ENCODE peak calls at places on chromosome 15, in seven cellular contexts. One of them, this sample, is unnamed.

GRCh38 chr15:81085898-81086297 is 48.2 kb upstream of the CFAP161 start:
- DNase-seq in heart left ventricle: no peak
- DNase-seq in OCI-LY7: no peak
- DNase-seq in IMR-90: no peak
- DNase-seq in naive thymus-derived CD4-positive, alpha-beta T cell: no peak
- DNase-seq in right atrium auricular region: no peak
- DNase-seq in pancreas: no peak
- DNase-seq in this sample: no peak

GRCh38 chr15:31216210-31216911 is 110.3 kb upstream of the KLF13 start:
- DNase-seq in IMR-90: no peak
- DNase-seq in naive thymus-derived CD4-positive, alpha-beta T cell: no peak
- DNase-seq in pancreas: peak; percentile 75
- DNase-seq in OCI-LY7: peak; percentile 83
- DNase-seq in right atrium auricular region: peak; percentile 94
- DNase-seq in heart left ventricle: peak; percentile 88
- DNase-seq in this sample: peak; percentile 95

GRCh38 chr15:40826123-40827075 is 2.1 kb downstream of the PPP1R14D start:
- DNase-seq in IMR-90: no peak
- DNase-seq in pancreas: no peak
- DNase-seq in heart left ventricle: no peak
- DNase-seq in right atrium auricular region: no peak
- DNase-seq in naive thymus-derived CD4-positive, alpha-beta T cell: no peak
- DNase-seq in OCI-LY7: no peak
- DNase-seq in this sample: no peak

GRCh38 chr15:90211440-90212168 is 10.5 kb downstream of the SEMA4B start:
- DNase-seq in heart left ventricle: no peak
- DNase-seq in right atrium auricular region: no peak
- DNase-seq in IMR-90: peak; percentile 67
- DNase-seq in naive thymus-derived CD4-positive, alpha-beta T cell: no peak
- DNase-seq in OCI-LY7: no peak
- DNase-seq in pancreas: peak; percentile 66
- DNase-seq in this sample: no peak

GRCh38 chr15:101607102-101607501 is 45.1 kb downstream of the TM2D3 start:
- DNase-seq in naive thymus-derived CD4-positive, alpha-beta T cell: no peak
- DNase-seq in OCI-LY7: no peak
- DNase-seq in right atrium auricular region: no peak
- DNase-seq in heart left ventricle: no peak
- DNase-seq in pancreas: no peak
- DNase-seq in IMR-90: no peak
- DNase-seq in this sample: no peak

GRCh38 chr15:90402230-90402629 is 14.2 kb downstream of the IQGAP1 start:
- DNase-seq in heart left ventricle: peak; percentile 19
- DNase-seq in naive thymus-derived CD4-positive, alpha-beta T cell: no peak
- DNase-seq in right atrium auricular region: peak; percentile 86
- DNase-seq in IMR-90: peak; percentile 85
- DNase-seq in pancreas: no peak
- DNase-seq in OCI-LY7: no peak
- DNase-seq in this sample: no peak

GRCh38 chr15:89664951-89665350 is 9.7 kb upstream of the KIF7 start:
- DNase-seq in pancreas: no peak
- DNase-seq in IMR-90: no peak
- DNase-seq in right atrium auricular region: no peak
- DNase-seq in OCI-LY7: no peak
- DNase-seq in naive thymus-derived CD4-positive, alpha-beta T cell: no peak
- DNase-seq in heart left ventricle: no peak
- DNase-seq in this sample: no peak

GRCh38 chr15:68725736-68726135 is 95.0 kb downstream of the ANP32A start:
- DNase-seq in right atrium auricular region: peak; percentile 83
- DNase-seq in heart left ventricle: peak; percentile 67
- DNase-seq in naive thymus-derived CD4-positive, alpha-beta T cell: no peak
- DNase-seq in OCI-LY7: no peak
- DNase-seq in IMR-90: peak; percentile 53
- DNase-seq in pancreas: no peak
- DNase-seq in this sample: no peak

GRCh38 chr15:82178061-82178460 is 84.5 kb downstream of the EFL1 start:
- DNase-seq in naive thymus-derived CD4-positive, alpha-beta T cell: no peak
- DNase-seq in IMR-90: peak; percentile 83
- DNase-seq in right atrium auricular region: no peak
- DNase-seq in heart left ventricle: no peak
- DNase-seq in pancreas: no peak
- DNase-seq in OCI-LY7: no peak
- DNase-seq in this sample: no peak

GRCh38 chr15:101167791-101168462 is 83.9 kb downstream of the CHSY1 start:
- DNase-seq in naive thymus-derived CD4-positive, alpha-beta T cell: peak; percentile 7
- DNase-seq in pancreas: no peak
- DNase-seq in OCI-LY7: no peak
- DNase-seq in right atrium auricular region: peak; percentile 79
- DNase-seq in heart left ventricle: peak; percentile 83
- DNase-seq in IMR-90: peak; percentile 97
- DNase-seq in this sample: peak; percentile 26

GRCh38 chr15:48202068-48202467 is 4.0 kb upstream of the SLC12A1 start:
- DNase-seq in heart left ventricle: no peak
- DNase-seq in pancreas: no peak
- DNase-seq in right atrium auricular region: no peak
- DNase-seq in IMR-90: no peak
- DNase-seq in naive thymus-derived CD4-positive, alpha-beta T cell: no peak
- DNase-seq in OCI-LY7: no peak
- DNase-seq in this sample: no peak

GRCh38 chr15:90955911-90956310 is 1.2 kb downstream of the RCCD1 start:
- DNase-seq in naive thymus-derived CD4-positive, alpha-beta T cell: no peak
- DNase-seq in right atrium auricular region: no peak
- DNase-seq in OCI-LY7: peak; percentile 52
- DNase-seq in pancreas: no peak
- DNase-seq in IMR-90: no peak
- DNase-seq in heart left ventricle: no peak
- DNase-seq in this sample: peak; percentile 58

GRCh38 chr15:74889882-74890768 is at the start of gene MPI:
- DNase-seq in OCI-LY7: peak; percentile 87
- DNase-seq in pancreas: peak; percentile 91
- DNase-seq in naive thymus-derived CD4-positive, alpha-beta T cell: peak; percentile 78
- DNase-seq in IMR-90: peak; percentile 68
- DNase-seq in heart left ventricle: peak; percentile 86
- DNase-seq in right atrium auricular region: peak; percentile 89
- DNase-seq in this sample: peak; percentile 87

GRCh38 chr15:39852237-39852636 is 67.8 kb downstream of the GPR176 start:
- DNase-seq in naive thymus-derived CD4-positive, alpha-beta T cell: no peak
- DNase-seq in IMR-90: peak; percentile 74
- DNase-seq in right atrium auricular region: no peak
- DNase-seq in pancreas: no peak
- DNase-seq in OCI-LY7: no peak
- DNase-seq in heart left ventricle: no peak
- DNase-seq in this sample: no peak

GRCh38 chr15:33152502-33153109 is 41.9 kb downstream of the FMN1 start:
- DNase-seq in pancreas: no peak
- DNase-seq in naive thymus-derived CD4-positive, alpha-beta T cell: no peak
- DNase-seq in right atrium auricular region: no peak
- DNase-seq in OCI-LY7: no peak
- DNase-seq in heart left ventricle: no peak
- DNase-seq in IMR-90: peak; percentile 11
- DNase-seq in this sample: no peak

GRCh38 chr15:46676233-46677206 is 1040.8 kb upstream of the SEMA6D start:
- DNase-seq in heart left ventricle: no peak
- DNase-seq in right atrium auricular region: no peak
- DNase-seq in OCI-LY7: no peak
- DNase-seq in naive thymus-derived CD4-positive, alpha-beta T cell: no peak
- DNase-seq in IMR-90: no peak
- DNase-seq in pancreas: no peak
- DNase-seq in this sample: no peak

GRCh38 chr15:83065431-83065830 is 1.6 kb downstream of the BTBD1 start:
- DNase-seq in pancreas: no peak
- DNase-seq in OCI-LY7: peak; percentile 14
- DNase-seq in naive thymus-derived CD4-positive, alpha-beta T cell: no peak
- DNase-seq in right atrium auricular region: no peak
- DNase-seq in heart left ventricle: no peak
- DNase-seq in IMR-90: no peak
- DNase-seq in this sample: no peak

GRCh38 chr15:65857718-65858402 is 11.4 kb upstream of the RAB11A start:
- DNase-seq in naive thymus-derived CD4-positive, alpha-beta T cell: no peak
- DNase-seq in right atrium auricular region: no peak
- DNase-seq in heart left ventricle: no peak
- DNase-seq in OCI-LY7: no peak
- DNase-seq in pancreas: no peak
- DNase-seq in IMR-90: no peak
- DNase-seq in this sample: peak; percentile 45

GRCh38 chr15:88647362-88648105 is 8.7 kb downstream of the ISG20 start:
- DNase-seq in right atrium auricular region: peak; percentile 32
- DNase-seq in heart left ventricle: no peak
- DNase-seq in IMR-90: no peak
- DNase-seq in naive thymus-derived CD4-positive, alpha-beta T cell: no peak
- DNase-seq in pancreas: peak; percentile 78
- DNase-seq in OCI-LY7: peak; percentile 86
- DNase-seq in this sample: peak; percentile 9

GRCh38 chr15:77584201-77584600 is 48.5 kb downstream of the LINGO1 start:
- DNase-seq in naive thymus-derived CD4-positive, alpha-beta T cell: no peak
- DNase-seq in heart left ventricle: no peak
- DNase-seq in OCI-LY7: peak; percentile 17
- DNase-seq in IMR-90: no peak
- DNase-seq in pancreas: no peak
- DNase-seq in right atrium auricular region: no peak
- DNase-seq in this sample: no peak

GRCh38 chr15:78061963-78062427 is 15.5 kb downstream of the TBC1D2B start:
- DNase-seq in right atrium auricular region: no peak
- DNase-seq in OCI-LY7: peak; percentile 45
- DNase-seq in naive thymus-derived CD4-positive, alpha-beta T cell: no peak
- DNase-seq in IMR-90: peak; percentile 53
- DNase-seq in pancreas: no peak
- DNase-seq in heart left ventricle: no peak
- DNase-seq in this sample: peak; percentile 80

GRCh38 chr15:79066391-79067090 is 24.0 kb downstream of the RASGRF1 start:
- DNase-seq in IMR-90: no peak
- DNase-seq in pancreas: no peak
- DNase-seq in OCI-LY7: no peak
- DNase-seq in right atrium auricular region: no peak
- DNase-seq in naive thymus-derived CD4-positive, alpha-beta T cell: no peak
- DNase-seq in heart left ventricle: no peak
- DNase-seq in this sample: no peak

GRCh38 chr15:34318277-34319079 is 19.1 kb downstream of the SLC12A6 start:
- DNase-seq in naive thymus-derived CD4-positive, alpha-beta T cell: no peak
- DNase-seq in pancreas: no peak
- DNase-seq in heart left ventricle: peak; percentile 71
- DNase-seq in IMR-90: peak; percentile 68
- DNase-seq in right atrium auricular region: peak; percentile 83
- DNase-seq in OCI-LY7: peak; percentile 23
- DNase-seq in this sample: peak; percentile 73

GRCh38 chr15:78087944-78088772 is 4.2 kb upstream of the SH2D7 start:
- DNase-seq in IMR-90: peak; percentile 46
- DNase-seq in pancreas: no peak
- DNase-seq in naive thymus-derived CD4-positive, alpha-beta T cell: no peak
- DNase-seq in right atrium auricular region: no peak
- DNase-seq in OCI-LY7: peak; percentile 64
- DNase-seq in heart left ventricle: no peak
- DNase-seq in this sample: peak; percentile 63

GRCh38 chr15:77696006-77696631 is 63.4 kb upstream of the LINGO1 start:
- DNase-seq in right atrium auricular region: no peak
- DNase-seq in IMR-90: no peak
- DNase-seq in pancreas: no peak
- DNase-seq in naive thymus-derived CD4-positive, alpha-beta T cell: no peak
- DNase-seq in OCI-LY7: no peak
- DNase-seq in heart left ventricle: no peak
- DNase-seq in this sample: no peak

GRCh38 chr15:90436952-90437351 is 48.9 kb downstream of the IQGAP1 start:
- DNase-seq in pancreas: no peak
- DNase-seq in OCI-LY7: peak; percentile 31
- DNase-seq in right atrium auricular region: no peak
- DNase-seq in naive thymus-derived CD4-positive, alpha-beta T cell: no peak
- DNase-seq in IMR-90: no peak
- DNase-seq in heart left ventricle: no peak
- DNase-seq in this sample: no peak

GRCh38 chr15:55253580-55253979 is 36.0 kb downstream of the RAB27A start:
- DNase-seq in heart left ventricle: no peak
- DNase-seq in IMR-90: peak; percentile 89
- DNase-seq in OCI-LY7: no peak
- DNase-seq in naive thymus-derived CD4-positive, alpha-beta T cell: no peak
- DNase-seq in pancreas: no peak
- DNase-seq in right atrium auricular region: no peak
- DNase-seq in this sample: no peak

GRCh38 chr15:69941206-69941605 is 156.5 kb downstream of the TLE3 start:
- DNase-seq in naive thymus-derived CD4-positive, alpha-beta T cell: no peak
- DNase-seq in heart left ventricle: no peak
- DNase-seq in pancreas: no peak
- DNase-seq in IMR-90: no peak
- DNase-seq in right atrium auricular region: no peak
- DNase-seq in OCI-LY7: no peak
- DNase-seq in this sample: no peak

GRCh38 chr15:100572362-100572983 is 29.5 kb downstream of the LINS1 start:
- DNase-seq in pancreas: no peak
- DNase-seq in right atrium auricular region: no peak
- DNase-seq in IMR-90: peak; percentile 23
- DNase-seq in OCI-LY7: peak; percentile 42
- DNase-seq in heart left ventricle: no peak
- DNase-seq in naive thymus-derived CD4-positive, alpha-beta T cell: peak; percentile 46
- DNase-seq in this sample: no peak

GRCh38 chr15:80755884-80756283 is 23.3 kb upstream of the CEMIP start:
- DNase-seq in OCI-LY7: no peak
- DNase-seq in right atrium auricular region: no peak
- DNase-seq in IMR-90: no peak
- DNase-seq in naive thymus-derived CD4-positive, alpha-beta T cell: no peak
- DNase-seq in heart left ventricle: no peak
- DNase-seq in pancreas: no peak
- DNase-seq in this sample: no peak

GRCh38 chr15:71170163-71170562 is 54.9 kb downstream of the THSD4 start:
- DNase-seq in IMR-90: no peak
- DNase-seq in pancreas: no peak
- DNase-seq in naive thymus-derived CD4-positive, alpha-beta T cell: no peak
- DNase-seq in heart left ventricle: no peak
- DNase-seq in right atrium auricular region: no peak
- DNase-seq in OCI-LY7: no peak
- DNase-seq in this sample: no peak
- H3K4me3 ChIP-seq in IMR-90: no peak overlapping the region
- H3K4me3 ChIP-seq in pancreas: no peak overlapping the region
- H3K4me3 ChIP-seq in naive thymus-derived CD4-positive, alpha-beta T cell: no peak overlapping the region
- H3K4me3 ChIP-seq in heart left ventricle: no peak overlapping the region
- H3K4me3 ChIP-seq in right atrium auricular region: no peak overlapping the region
- H3K4me3 ChIP-seq in OCI-LY7: no peak overlapping the region
- H3K4me3 ChIP-seq in this sample: no peak overlapping the region

GRCh38 chr15:84582583-84583157 is 18.1 kb upstream of the ZSCAN2 start:
- DNase-seq in right atrium auricular region: no peak
- DNase-seq in pancreas: no peak
- DNase-seq in heart left ventricle: no peak
- DNase-seq in IMR-90: no peak
- DNase-seq in naive thymus-derived CD4-positive, alpha-beta T cell: no peak
- DNase-seq in OCI-LY7: no peak
- DNase-seq in this sample: no peak
- H3K4me3 ChIP-seq in right atrium auricular region: no peak overlapping the region
- H3K4me3 ChIP-seq in pancreas: no peak overlapping the region
- H3K4me3 ChIP-seq in heart left ventricle: no peak overlapping the region
- H3K4me3 ChIP-seq in IMR-90: no peak overlapping the region
- H3K4me3 ChIP-seq in naive thymus-derived CD4-positive, alpha-beta T cell: no peak overlapping the region
- H3K4me3 ChIP-seq in OCI-LY7: no peak overlapping the region
- H3K4me3 ChIP-seq in this sample: no peak overlapping the region

GRCh38 chr15:85444329-85444605 is 63.9 kb downstream of the AKAP13 start:
- DNase-seq in OCI-LY7: no peak
- DNase-seq in right atrium auricular region: no peak
- DNase-seq in naive thymus-derived CD4-positive, alpha-beta T cell: no peak
- DNase-seq in pancreas: no peak
- DNase-seq in heart left ventricle: no peak
- DNase-seq in IMR-90: no peak
- DNase-seq in this sample: no peak
- H3K4me3 ChIP-seq in OCI-LY7: peak overlapping the region; percentile 56
- H3K4me3 ChIP-seq in right atrium auricular region: no peak overlapping the region
- H3K4me3 ChIP-seq in naive thymus-derived CD4-positive, alpha-beta T cell: no peak overlapping the region
- H3K4me3 ChIP-seq in pancreas: no peak overlapping the region
- H3K4me3 ChIP-seq in heart left ventricle: no peak overlapping the region
- H3K4me3 ChIP-seq in IMR-90: no peak overlapping the region
- H3K4me3 ChIP-seq in this sample: no peak overlapping the region

GRCh38 chr15:94844533-94845390 is 613.4 kb downstream of the MCTP2 start:
- DNase-seq in pancreas: peak; percentile 90
- DNase-seq in IMR-90: no peak
- DNase-seq in OCI-LY7: no peak
- DNase-seq in right atrium auricular region: peak; percentile 64
- DNase-seq in heart left ventricle: peak; percentile 81
- DNase-seq in naive thymus-derived CD4-positive, alpha-beta T cell: no peak
- DNase-seq in this sample: no peak
- H3K4me3 ChIP-seq in pancreas: peak overlapping the region; percentile 45
- H3K4me3 ChIP-seq in IMR-90: no peak overlapping the region
- H3K4me3 ChIP-seq in OCI-LY7: no peak overlapping the region
- H3K4me3 ChIP-seq in right atrium auricular region: peak overlapping the region; percentile 22
- H3K4me3 ChIP-seq in heart left ventricle: no peak overlapping the region
- H3K4me3 ChIP-seq in naive thymus-derived CD4-positive, alpha-beta T cell: no peak overlapping the region
- H3K4me3 ChIP-seq in this sample: no peak overlapping the region